ENCODE peak calls at places on chromosomes 2 and 18, in seven cellular contexts. U is T-helper 2 cell, P is mammary epithelial cell, M is NCI-H774, K is AG08395, C is NAMALWA, V is HFFc6. X is an unnamed sample.
A peak's percentile ranks its signal among the peaks of the same experiment; 100 is the strongest.

GRCh38 chr2:171958475-171958874 is 36.2 kb downstream of the HAT1 start:
- DNase-seq in U (no peak), K (peak; percentile 71), M (no peak), C (no peak), P (peak; percentile 20), V (peak; percentile 63), X (no peak)

GRCh38 chr2:230666885-230667712 is 45.5 kb upstream of the CAB39 start:
- DNase-seq in K (no peak), M (no peak), U (no peak), C (peak; percentile 9), V (peak; percentile 70), P (peak; percentile 63), X (peak; percentile 42)

GRCh38 chr2:196233808-196234501 is 62.6 kb upstream of the STK17B start:
- DNase-seq in M (no peak), C (peak; percentile 84), U (no peak), K (no peak), V (no peak), P (no peak), X (no peak)

GRCh38 chr18:9803698-9804516 is 81.9 kb upstream of the TXNDC2 start:
- DNase-seq in U (no peak), M (no peak), P (no peak), K (no peak), C (no peak), V (no peak), X (peak; percentile 19)

GRCh38 chr18:60372598-60372997 is at the start of gene MC4R:
- DNase-seq in V (peak; percentile 65), C (peak; percentile 24), U (no peak), M (peak; percentile 85), K (peak; percentile 87), P (peak; percentile 35), X (peak; percentile 46)

GRCh38 chr2:96831679-96832078 is 12.1 kb downstream of the ANKRD23 start:
- DNase-seq in V (no peak), M (no peak), K (peak; percentile 20), P (no peak), U (no peak), C (no peak), X (no peak)

GRCh38 chr2:119723784-119724467 is 35.8 kb upstream of the PTPN4 start:
- DNase-seq in V (no peak), C (no peak), K (no peak), P (no peak), M (no peak), U (no peak), X (no peak)

GRCh38 chr2:85273732-85274731 is 53.8 kb downstream of the TGOLN2 start:
- DNase-seq in C (no peak), P (peak; percentile 96), K (peak; percentile 49), U (no peak), V (peak; percentile 57), M (no peak), X (peak; percentile 67)

GRCh38 chr2:17083902-17084301 is 418.3 kb upstream of the CYRIA start:
- DNase-seq in M (no peak), K (no peak), C (no peak), P (no peak), V (no peak), U (no peak), X (no peak)

GRCh38 chr2:3463156-3463835 is 56.0 kb downstream of the ADI1 start:
- DNase-seq in P (no peak), M (no peak), K (no peak), C (no peak), V (no peak), U (no peak), X (no peak)

GRCh38 chr2:73870084-73870483 is 22.7 kb upstream of the ACTG2 start:
- DNase-seq in P (peak; percentile 39), U (no peak), K (peak; percentile 58), V (peak; percentile 34), M (no peak), C (no peak), X (no peak)

GRCh38 chr2:179936654-179937053 is 70.4 kb downstream of the CWC22 start:
- DNase-seq in P (peak; percentile 22), V (no peak), M (no peak), U (no peak), K (no peak), C (peak; percentile 81), X (peak; percentile 67)

GRCh38 chr2:58906151-58906645 is 665.1 kb upstream of the FANCL start:
- DNase-seq in K (no peak), U (no peak), V (no peak), C (no peak), M (peak; percentile 14), P (no peak), X (peak; percentile 6)

GRCh38 chr2:64359892-64360657 is 93.9 kb upstream of the LGALSL start:
- DNase-seq in U (no peak), P (peak; percentile 98), V (peak; percentile 89), K (peak; percentile 95), M (no peak), C (peak; percentile 70), X (peak; percentile 99)

GRCh38 chr18:317618-318017 is 49.8 kb upstream of the THOC1 start:
- DNase-seq in U (no peak), M (no peak), K (no peak), V (no peak), P (no peak), C (no peak), X (no peak)

GRCh38 chr2:68284896-68285295 is 32.6 kb upstream of the PPP3R1 start:
- DNase-seq in M (no peak), K (peak; percentile 70), V (peak; percentile 58), P (peak; percentile 46), U (no peak), C (no peak), X (no peak)

GRCh38 chr2:69997296-69998184 is 36.1 kb upstream of the ASPRV1 start:
- DNase-seq in K (peak; percentile 77), U (no peak), V (peak; percentile 63), M (no peak), P (peak; percentile 81), C (no peak), X (peak; percentile 94)

GRCh38 chr2:20617892-20618467 is 32.9 kb downstream of the HS1BP3 start:
- DNase-seq in P (peak; percentile 76), M (peak; percentile 7), C (peak; percentile 13), K (peak; percentile 98), U (no peak), V (peak; percentile 99), X (peak; percentile 95)

GRCh38 chr2:192459422-192459821 is 264.7 kb upstream of the TMEFF2 start:
- DNase-seq in M (no peak), U (no peak), C (no peak), K (no peak), V (no peak), P (no peak), X (no peak)

GRCh38 chr2:169509230-169509917 is at the start of gene KLHL41:
- DNase-seq in P (peak; percentile 20), K (peak; percentile 21), M (no peak), U (no peak), V (no peak), C (no peak), X (peak; percentile 71)

GRCh38 chr2:96928277-96928781 is 58.1 kb downstream of the FAM178B start:
- DNase-seq in V (no peak), P (peak; percentile 39), M (no peak), K (peak; percentile 29), U (no peak), C (no peak), X (no peak)

GRCh38 chr2:209970271-209970670 is 32.2 kb upstream of the RPE start:
- DNase-seq in K (no peak), V (no peak), U (no peak), M (no peak), C (no peak), P (no peak), X (no peak)

GRCh38 chr2:110674620-110675555 is 3.0 kb downstream of the BUB1 start:
- DNase-seq in K (peak; percentile 22), U (no peak), P (peak; percentile 36), C (peak; percentile 72), M (peak; percentile 17), V (peak; percentile 46), X (peak; percentile 83)

GRCh38 chr18:59616501-59616900 is 80.7 kb downstream of the CCBE1 start:
- DNase-seq in P (peak; percentile 65), C (no peak), K (no peak), U (no peak), M (no peak), V (no peak), X (no peak)

GRCh38 chr18:26568926-26569700 is 20.8 kb upstream of the KCTD1 start:
- DNase-seq in K (no peak), P (no peak), U (no peak), V (no peak), C (no peak), M (no peak), X (no peak)

GRCh38 chr2:137912358-137912757 is 51.9 kb upstream of the HNMT start:
- DNase-seq in P (no peak), C (no peak), V (no peak), U (no peak), K (no peak), M (no peak), X (no peak)

GRCh38 chr18:44816449-44816848 is 135.8 kb downstream of the SETBP1 start:
- DNase-seq in M (no peak), U (no peak), V (no peak), K (no peak), C (no peak), P (no peak), X (no peak)

GRCh38 chr18:59846814-59847490 is 52.8 kb upstream of the PMAIP1 start:
- DNase-seq in C (peak; percentile 39), K (peak; percentile 72), M (no peak), P (peak; percentile 72), U (no peak), V (peak; percentile 34), X (peak; percentile 61)

GRCh38 chr18:45166341-45167108 is 448.8 kb upstream of the SLC14A2 start:
- DNase-seq in V (peak; percentile 97), M (no peak), U (no peak), K (peak; percentile 89), P (peak; percentile 97), C (no peak), X (peak; percentile 84)

GRCh38 chr18:77316641-77317040 is 67.0 kb downstream of the GALR1 start:
- DNase-seq in U (no peak), P (peak; percentile 17), V (no peak), C (no peak), K (peak; percentile 13), M (no peak), X (no peak)

GRCh38 chr2:166610180-166610919 is 116.3 kb upstream of the SCN7A start:
- DNase-seq in M (no peak), C (no peak), V (no peak), U (no peak), P (no peak), K (no peak), X (no peak)

GRCh38 chr2:225779829-225780228 is 380.3 kb downstream of the NYAP2 start:
- DNase-seq in P (no peak), V (no peak), K (peak; percentile 39), M (no peak), U (no peak), C (no peak), X (no peak)

GRCh38 chr2:220936641-220937197 is 635.4 kb downstream of the EPHA4 start:
- DNase-seq in K (no peak), M (no peak), V (no peak), C (no peak), U (no peak), P (no peak), X (no peak)

GRCh38 chr2:202269585-202269984 is 4.0 kb downstream of the NOP58 start:
- DNase-seq in M (no peak), V (no peak), P (no peak), U (peak; percentile 18), K (no peak), C (peak; percentile 65), X (no peak)